ENCODE peak calls at places on chromosome 2, in six cellular contexts. U is heart right ventricle, Z is ecto neural progenitor cell, D is astrocyte of the hippocampus, G is NCI-H1105, B is NCI-H1092. T is an unnamed sample.

GRCh38 chr2:235745597-235745996 is 251.8 kb downstream of the AGAP1 start:
- DNase-seq in U (no peak), Z (no peak), D (peak; percentile 15), G (no peak), B (no peak), T (no peak)

GRCh38 chr2:132547089-132547687 is 122.8 kb downstream of the LYPD1 start:
- DNase-seq in U (peak; percentile 67), Z (peak; percentile 66), D (peak; percentile 88), G (peak; percentile 51), B (peak; percentile 71), T (peak; percentile 20)

GRCh38 chr2:72081450-72081849 is 66.2 kb downstream of the CYP26B1 start:
- DNase-seq in U (no peak), Z (no peak), D (no peak), G (no peak), B (no peak), T (no peak)

GRCh38 chr2:179580378-179581146 is 280.9 kb downstream of the ZNF385B start:
- DNase-seq in U (peak; percentile 34), Z (no peak), D (peak; percentile 62), G (no peak), B (no peak), T (no peak)

GRCh38 chr2:202005272-202005887 is 28.3 kb upstream of the FZD7 start:
- DNase-seq in U (no peak), Z (no peak), D (no peak), G (no peak), B (no peak), T (no peak)

GRCh38 chr2:239305771-239306170 is 95.0 kb downstream of the HDAC4 start:
- DNase-seq in U (no peak), Z (no peak), D (peak; percentile 65), G (no peak), B (no peak), T (no peak)

GRCh38 chr2:71618327-71619113 is 165.2 kb downstream of the DYSF start:
- DNase-seq in U (peak; percentile 8), Z (peak; percentile 45), D (no peak), G (no peak), B (no peak), T (no peak)

GRCh38 chr2:133296396-133296795 is 271.9 kb downstream of the NCKAP5 start:
- DNase-seq in U (no peak), Z (no peak), D (no peak), G (no peak), B (no peak), T (no peak)

GRCh38 chr2:207528980-207529329 is 807 bp upstream of the CREB1 start:
- DNase-seq in U (peak; percentile 50), Z (no peak), D (peak; percentile 64), G (no peak), B (no peak), T (no peak)

GRCh38 chr2:165698621-165698946 is 95.5 kb downstream of the GALNT3 start:
- DNase-seq in U (peak; percentile 24), Z (no peak), D (peak; percentile 76), G (peak; percentile 47), B (peak; percentile 16), T (no peak)

GRCh38 chr2:232321156-232321816 is 57.3 kb upstream of the ALPP start:
- DNase-seq in U (no peak), Z (peak; percentile 39), D (no peak), G (no peak), B (no peak), T (no peak)